ENCODE peak calls at places on chromosomes 2 and 18, in five cellular contexts. A is lower leg skin, P is A549, G is body of pancreas, Y is ovary. W is an unnamed sample.

GRCh38 chr18:2223859-2224258 is 347.4 kb downstream of the METTL4 start:
- DNase-seq in A (no peak), P (no peak), G (no peak), Y (no peak), W (peak)

GRCh38 chr18:77056399-77057015 is 76.1 kb downstream of the MBP start:
- DNase-seq in A (no peak), P (no peak), G (no peak), Y (peak), W (no peak)

GRCh38 chr18:79050005-79050404 is 19.2 kb upstream of the ATP9B start:
- DNase-seq in A (no peak), P (no peak), G (no peak), Y (no peak), W (no peak)

GRCh38 chr2:110770696-110771425 is 38.5 kb downstream of the ACOXL start:
- DNase-seq in A (peak), P (no peak), G (no peak), Y (no peak), W (peak)

GRCh38 chr2:96240341-96241038 is 25.3 kb downstream of the TMEM127 start:
- DNase-seq in A (no peak), P (no peak), G (no peak), Y (no peak), W (no peak)

GRCh38 chr2:36348721-36349120 is 6.9 kb upstream of the CRIM1 start:
- DNase-seq in A (no peak), P (no peak), G (no peak), Y (no peak), W (no peak)

GRCh38 chr2:201642086-201642578 is 1.2 kb downstream of the TMEM237 start:
- DNase-seq in A (no peak), P (no peak), G (no peak), Y (no peak), W (no peak)

GRCh38 chr2:197090713-197091367 is 164.3 kb upstream of the PGAP1 start:
- DNase-seq in A (no peak), P (no peak), G (no peak), Y (no peak), W (no peak)

GRCh38 chr2:225582355-225583116 is 183.0 kb downstream of the NYAP2 start:
- DNase-seq in A (no peak), P (no peak), G (no peak), Y (no peak), W (no peak)

GRCh38 chr2:20868377-20868776 is 45.5 kb upstream of the LDAH start:
- DNase-seq in A (no peak), P (no peak), G (no peak), Y (no peak), W (no peak)

GRCh38 chr2:132963161-132963560 is 293.2 kb upstream of the LYPD1 start:
- DNase-seq in A (no peak), P (no peak), G (no peak), Y (no peak), W (no peak)

GRCh38 chr2:40450066-40450841 is 1.6 kb downstream of the SLC8A1 start:
- DNase-seq in A (no peak), P (no peak), G (no peak), Y (peak), W (peak)

GRCh38 chr2:40457846-40458245 is 6.0 kb upstream of the SLC8A1 start:
- DNase-seq in A (no peak), P (no peak), G (no peak), Y (no peak), W (peak)

GRCh38 chr2:40455661-40456060 is 3.8 kb upstream of the SLC8A1 start:
- DNase-seq in A (no peak), P (no peak), G (no peak), Y (no peak), W (no peak)

GRCh38 chr2:40448476-40449079 is 3.3 kb downstream of the SLC8A1 start:
- DNase-seq in A (no peak), P (peak), G (no peak), Y (no peak), W (peak)

GRCh38 chr2:40451926-40452605 is at the start of gene SLC8A1:
- DNase-seq in A (no peak), P (peak), G (no peak), Y (peak), W (peak)
- H3K4me3 ChIP-seq in A (peak), P (peak), G (no peak), Y (peak), W (peak)

GRCh38 chr2:231934441-231935206 is 8.4 kb upstream of the NPPC start:
- DNase-seq in A (no peak), P (no peak), G (no peak), Y (no peak), W (no peak)
- H3K4me3 ChIP-seq in A (no peak), P (no peak), G (no peak), Y (no peak), W (no peak)

GRCh38 chr2:210225461-210225798 is 183 bp upstream of the ACADL start:
- DNase-seq in A (no peak), P (no peak), G (no peak), Y (no peak), W (peak)
- H3K4me3 ChIP-seq in A (peak), P (peak), G (no peak), Y (peak), W (peak)

GRCh38 chr18:22175326-22175725 is 5.9 kb downstream of the GATA6 start:
- DNase-seq in A (no peak), P (no peak), G (no peak), Y (no peak), W (no peak)
- H3K4me3 ChIP-seq in A (no peak), P (no peak), G (no peak), Y (peak), W (no peak)

GRCh38 chr18:45054595-45054994 is 373.9 kb downstream of the SETBP1 start:
- DNase-seq in A (no peak), P (no peak), G (no peak), Y (no peak), W (no peak)

GRCh38 chr18:45046961-45047360 is 366.3 kb downstream of the SETBP1 start:
- DNase-seq in A (no peak), P (no peak), G (no peak), Y (no peak), W (no peak)

GRCh38 chr18:45050712-45051639 is 370.3 kb downstream of the SETBP1 start:
- DNase-seq in A (no peak), P (peak), G (no peak), Y (no peak), W (peak)

GRCh38 chr18:45046226-45046625 is 365.5 kb downstream of the SETBP1 start:
- DNase-seq in A (no peak), P (no peak), G (peak), Y (no peak), W (no peak)

DNA sequence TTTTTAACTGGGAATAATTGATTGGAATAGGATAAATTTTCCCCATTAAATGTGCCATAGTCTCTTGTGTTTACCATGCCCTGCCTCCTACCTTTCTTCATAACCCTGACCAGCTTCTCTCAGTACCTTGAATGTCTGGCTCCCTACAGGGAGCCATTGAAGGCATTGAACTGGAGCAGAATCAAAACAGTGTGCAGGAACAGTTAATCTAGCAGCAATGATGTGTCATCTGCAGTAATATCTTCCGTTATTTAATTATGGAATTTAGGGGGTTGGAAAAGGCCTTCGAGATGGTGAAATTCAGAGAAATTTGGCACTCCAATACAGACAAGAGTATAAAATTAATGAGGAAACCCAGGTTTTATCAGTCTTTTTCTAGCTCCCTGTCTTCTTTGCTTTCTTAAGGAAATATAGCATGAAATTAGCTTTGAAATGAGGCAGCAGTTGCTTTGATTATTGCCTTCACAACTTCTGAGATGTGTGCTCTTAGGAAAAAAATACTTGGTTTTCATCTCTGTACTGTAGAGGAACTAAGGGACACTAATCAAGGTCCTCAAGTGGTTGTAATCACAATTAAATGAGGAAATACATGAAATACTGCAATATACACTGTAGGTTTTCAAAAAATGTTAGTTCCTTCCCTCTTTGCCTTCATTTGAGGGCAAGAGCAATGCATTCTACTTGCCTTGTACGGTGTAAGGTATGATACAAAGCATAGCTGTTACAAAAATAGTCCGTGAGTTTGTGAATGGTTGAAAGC is 369.0 kb downstream of the SETBP1 start:
- DNase-seq in A (no peak), P (no peak), G (no peak), Y (no peak), W (no peak)
- H3K4me3 ChIP-seq in A (no peak), P (no peak), G (no peak), Y (no peak), W (no peak)

GRCh38 chr2:239197146-239197545 is 203.7 kb downstream of the HDAC4 start:
- DNase-seq in A (no peak), P (no peak), G (peak), Y (peak), W (no peak)
- H3K4me3 ChIP-seq in A (no peak), P (no peak), G (no peak), Y (no peak), W (no peak)

GRCh38 chr2:6865346-6866238 is at the start of gene CMPK2:
- DNase-seq in A (no peak), P (peak), G (peak), Y (peak), W (no peak)

GRCh38 chr2:6863792-6864191 is 1.9 kb downstream of the CMPK2 start:
- DNase-seq in A (no peak), P (no peak), G (no peak), Y (no peak), W (no peak)

GRCh38 chr2:6866239-6866745 is 585 bp upstream of the CMPK2 start:
- DNase-seq in A (no peak), P (peak), G (peak), Y (peak), W (no peak)

GRCh38 chr2:6864938-6865345 is 765 bp downstream of the CMPK2 start:
- DNase-seq in A (no peak), P (no peak), G (no peak), Y (no peak), W (no peak)

DNA sequence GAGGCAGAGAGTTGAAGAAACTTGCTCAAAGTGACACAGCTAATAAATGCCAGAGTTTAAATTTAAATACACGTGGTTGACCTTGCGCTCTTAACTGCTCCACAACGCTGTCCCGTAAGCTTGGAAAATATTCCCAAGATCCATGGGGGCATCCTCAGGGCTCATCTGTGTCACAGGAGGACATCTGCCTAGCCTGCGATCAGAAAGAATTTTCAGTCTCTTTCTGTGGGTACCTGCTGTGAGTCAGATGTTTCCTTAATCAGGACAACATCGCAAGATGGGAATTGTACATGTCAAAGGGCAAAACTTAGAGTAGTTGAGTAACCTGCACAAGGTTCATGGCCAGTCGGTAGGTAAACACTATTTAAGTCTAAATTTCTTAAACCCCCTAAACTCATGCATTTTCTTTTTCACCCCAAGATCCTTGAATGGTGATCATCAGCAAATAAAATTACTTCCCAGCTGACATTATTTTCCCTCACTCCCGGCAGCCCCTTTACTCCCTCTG is 1.4 kb downstream of the CMPK2 start:
- DNase-seq in A (no peak), P (no peak), G (no peak), Y (no peak), W (no peak)
- H3K4me3 ChIP-seq in A (no peak), P (no peak), G (no peak), Y (no peak), W (no peak)

DNA sequence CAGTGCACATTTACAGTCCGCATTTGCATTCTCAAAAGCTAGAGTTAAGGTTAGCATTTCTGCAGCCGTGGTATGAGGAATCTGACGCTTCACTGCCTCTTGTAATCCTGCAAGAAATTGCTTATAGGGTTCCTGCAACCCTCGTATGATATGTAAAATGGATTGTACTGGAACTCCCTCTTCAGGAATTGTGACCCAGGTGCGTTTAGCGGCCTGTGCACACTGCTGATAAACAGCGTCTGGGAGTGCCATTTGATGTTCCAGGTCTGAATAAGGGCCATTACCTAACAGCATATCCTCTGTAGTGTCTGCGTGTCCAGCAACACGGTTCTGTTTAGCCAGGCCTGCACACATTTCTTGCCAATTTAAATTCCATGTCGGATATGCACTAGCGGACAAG is 42.5 kb downstream of the CXCR4 start:
- DNase-seq in A (no peak), P (no peak), G (no peak), Y (no peak), W (no peak)
- H3K4me3 ChIP-seq in A (no peak), P (no peak), G (no peak), Y (no peak), W (no peak)

GRCh38 chr2:176085861-176086771 is 2.4 kb upstream of the EVX2 start:
- DNase-seq in A (no peak), P (no peak), G (no peak), Y (no peak), W (no peak)

GRCh38 chr2:176087330-176088047 is 3.7 kb upstream of the EVX2 start:
- DNase-seq in A (no peak), P (no peak), G (no peak), Y (no peak), W (no peak)

GRCh38 chr2:176089843-176090395 is 2.6 kb upstream of the HOXD13 start:
- DNase-seq in A (no peak), P (no peak), G (no peak), Y (no peak), W (no peak)

GRCh38 chr2:176088937-176089842 is 3.3 kb upstream of the HOXD13 start:
- DNase-seq in A (no peak), P (no peak), G (no peak), Y (no peak), W (no peak)

DNA sequence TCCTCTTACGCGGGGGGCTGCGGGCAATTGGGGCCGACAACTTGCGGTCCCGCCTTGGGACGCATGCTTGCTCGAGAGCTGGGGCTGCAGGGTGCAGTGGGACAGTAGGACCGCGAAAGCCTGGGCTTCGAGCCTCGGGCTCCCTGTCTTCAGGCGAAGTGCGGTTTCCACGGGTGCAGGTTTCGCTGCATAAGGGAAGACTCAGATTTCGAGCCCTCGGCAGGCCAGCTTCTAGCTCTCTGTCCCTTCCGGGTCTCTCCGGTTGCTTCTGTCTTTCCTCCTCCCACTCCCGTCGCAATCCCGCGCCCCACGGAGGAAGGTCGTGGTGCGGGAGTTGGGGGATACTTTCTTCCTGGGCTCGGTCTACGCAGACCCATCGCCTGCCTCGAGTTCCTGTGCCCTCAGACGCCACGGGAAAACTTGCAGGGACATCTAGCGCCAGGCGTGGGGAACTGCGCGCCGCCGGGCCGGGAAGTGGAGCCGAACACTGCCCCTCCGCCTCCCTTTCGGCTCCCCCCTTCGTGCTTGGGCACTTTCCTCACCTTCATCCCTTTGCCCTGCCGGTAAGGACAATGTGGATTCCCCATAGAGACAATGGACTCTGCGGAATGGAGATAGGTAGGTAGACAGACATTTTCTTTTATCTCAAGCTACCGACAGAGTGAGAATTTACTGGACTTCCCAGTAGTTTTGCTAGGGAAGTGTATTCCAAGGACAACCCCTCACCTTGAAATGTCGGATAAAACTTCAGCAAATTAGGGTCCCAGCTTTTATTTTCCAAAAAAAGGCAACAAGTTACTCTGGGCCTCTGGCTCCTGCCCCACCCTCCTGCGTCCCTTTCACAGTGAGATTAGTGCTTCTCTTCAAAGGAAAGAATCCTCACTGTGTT is 4.2 kb upstream of the HOXD13 start:
- DNase-seq in A (no peak), P (no peak), G (peak), Y (peak), W (peak)
- H3K4me3 ChIP-seq in A (no peak), P (peak), G (no peak), Y (no peak), W (no peak)

GRCh38 chr18:59547691-59548182 is 149.5 kb downstream of the CCBE1 start:
- DNase-seq in A (no peak), P (no peak), G (no peak), Y (peak), W (peak)
- H3K4me3 ChIP-seq in A (no peak), P (no peak), G (no peak), Y (no peak), W (peak)

W was measured in brain microvascular endothelial cell.